ENCODE peak calls at places on chromosome X, in nine cellular contexts. F, L, H, J, O, C, Z, X and S are unnamed samples.
A peak's percentile ranks its signal among the peaks of the same experiment; 100 is the strongest.

GRCh38 chrX:129823115-129823514 is 20.6 kb downstream of the ZDHHC9 start:
- DNase-seq in F (no peak), L (peak; percentile 14), H (no peak), J (no peak), O (peak; percentile 10), C (peak; percentile 12), Z (no peak), X (peak; percentile 61), S (peak; percentile 52)

GRCh38 chrX:119228506-119229290 is 7.4 kb upstream of the PGRMC1 start:
- DNase-seq in F (peak; percentile 68), L (no peak), H (no peak), J (peak; percentile 56), O (peak; percentile 92), C (peak; percentile 50), Z (no peak), X (no peak), S (no peak)

GRCh38 chrX:56228914-56229313 is 3.2 kb upstream of the KLF8 start:
- DNase-seq in F (no peak), L (no peak), H (no peak), J (no peak), O (no peak), C (no peak), Z (no peak), X (no peak), S (no peak)

GRCh38 chrX:28997716-28998115 is 410.5 kb downstream of the IL1RAPL1 start:
- DNase-seq in F (no peak), L (no peak), H (no peak), J (peak; percentile 70), O (peak; percentile 54), C (no peak), Z (no peak), X (no peak), S (no peak)

GRCh38 chrX:136185409-136186022 is 38.2 kb downstream of the FHL1 start:
- DNase-seq in F (no peak), L (no peak), H (no peak), J (no peak), O (peak; percentile 58), C (no peak), Z (no peak), X (no peak), S (no peak)

GRCh38 chrX:134542485-134542884 is 82.5 kb downstream of the HPRT1 start:
- DNase-seq in F (no peak), L (no peak), H (no peak), J (no peak), O (peak; percentile 55), C (peak; percentile 69), Z (no peak), X (no peak), S (no peak)

GRCh38 chrX:20116087-20116574 is 576 bp downstream of the MAP7D2 start:
- DNase-seq in F (no peak), L (peak; percentile 24), H (no peak), J (no peak), O (no peak), C (no peak), Z (no peak), X (no peak), S (no peak)

GRCh38 chrX:57286507-57287251 is at the start of gene FAAH2:
- DNase-seq in F (peak; percentile 75), L (peak; percentile 44), H (no peak), J (no peak), O (no peak), C (peak; percentile 86), Z (peak; percentile 23), X (peak; percentile 82), S (peak; percentile 24)

GRCh38 chrX:136336623-136337022 is 35.9 kb downstream of the ADGRG4 start:
- DNase-seq in F (no peak), L (no peak), H (no peak), J (no peak), O (no peak), C (no peak), Z (no peak), X (no peak), S (no peak)

GRCh38 chrX:48897157-48897620 is 379 bp downstream of the TIMM17B start:
- DNase-seq in F (no peak), L (peak; percentile 83), H (no peak), J (no peak), O (peak; percentile 72), C (peak; percentile 77), Z (no peak), X (peak; percentile 70), S (no peak)

GRCh38 chrX:16188687-16189086 is 21.4 kb downstream of the MAGEB17 start:
- DNase-seq in F (no peak), L (no peak), H (no peak), J (no peak), O (peak; percentile 61), C (peak; percentile 4), Z (no peak), X (no peak), S (no peak)

DNA sequence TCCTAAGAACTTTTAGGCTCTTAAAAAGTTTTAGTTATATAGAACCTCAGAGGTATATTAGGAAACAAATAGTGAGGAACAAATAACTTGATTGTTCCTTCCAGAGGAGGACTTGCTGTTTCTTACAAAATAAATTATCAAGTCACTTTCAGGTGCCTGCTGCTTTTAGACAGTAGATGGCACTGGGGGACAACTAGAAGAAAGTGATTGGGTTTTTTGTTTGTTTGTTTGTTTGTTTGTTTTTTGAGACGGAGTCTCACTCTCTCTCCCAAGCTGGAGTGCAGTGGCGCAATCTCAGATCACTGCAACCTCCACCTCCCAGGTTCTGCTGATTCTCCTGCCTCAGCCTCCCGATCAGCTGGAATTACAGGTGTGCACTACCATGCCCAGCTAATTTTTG is 35.4 kb upstream of the CDKL5 start:
- DNase-seq in F (no peak), L (no peak), H (no peak), J (no peak), O (no peak), C (no peak), Z (no peak), X (no peak), S (no peak)
- TF ChIP-seq CTCF in F (no peak), L (no peak), H (no peak), J (no peak), O (no peak), C (no peak), Z (peak; percentile 31), X (no peak), S (no peak)

GRCh38 chrX:115561605-115562491 is 874 bp downstream of the PLS3 start:
- DNase-seq in F (no peak), L (peak; percentile 33), H (no peak), J (no peak), O (peak; percentile 44), C (peak; percentile 45), Z (no peak), X (no peak), S (peak; percentile 33)

GRCh38 chrX:115564243-115564642 is 3.3 kb downstream of the PLS3 start:
- DNase-seq in F (no peak), L (no peak), H (no peak), J (no peak), O (peak; percentile 68), C (peak; percentile 57), Z (no peak), X (no peak), S (no peak)

GRCh38 chrX:115562492-115562872 is 1.5 kb downstream of the PLS3 start:
- DNase-seq in F (no peak), L (no peak), H (no peak), J (no peak), O (peak; percentile 43), C (peak; percentile 41), Z (no peak), X (no peak), S (no peak)

GRCh38 chrX:115565888-115566287 is 4.9 kb downstream of the PLS3 start:
- DNase-seq in F (no peak), L (no peak), H (no peak), J (no peak), O (no peak), C (no peak), Z (no peak), X (no peak), S (no peak)

DNA sequence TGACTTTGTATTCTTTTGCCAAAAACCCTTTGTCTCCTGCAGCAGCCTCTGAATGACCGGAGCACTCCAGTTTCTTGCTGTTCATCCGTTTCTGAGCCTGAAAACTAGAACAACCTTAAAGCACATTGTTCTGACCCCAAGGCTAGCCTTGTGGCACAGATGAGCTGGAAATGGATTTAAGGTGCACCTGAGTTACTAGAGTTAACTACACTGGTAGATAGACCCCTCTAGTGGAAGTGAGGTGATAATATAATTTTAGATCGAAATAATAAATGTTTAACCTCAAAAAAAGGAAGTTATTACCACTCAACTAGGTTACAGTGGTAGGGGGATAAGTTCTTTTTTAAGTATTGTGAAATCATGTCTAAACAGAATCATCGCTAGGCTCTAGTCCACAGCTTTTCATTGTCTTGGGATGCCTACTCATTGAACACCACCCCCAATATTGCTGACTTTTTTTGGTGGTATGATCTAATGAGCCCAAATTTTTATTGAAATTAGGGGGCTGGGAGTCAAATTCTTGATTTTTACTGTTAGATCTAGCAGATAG is 2.7 kb downstream of the PLS3 start:
- DNase-seq in F (no peak), L (no peak), H (no peak), J (no peak), O (no peak), C (no peak), Z (no peak), X (no peak), S (no peak)
- TF ChIP-seq CTCF in F (no peak), L (no peak), H (no peak), J (peak; percentile 20), O (no peak), C (no peak), Z (no peak), X (no peak), S (no peak)

GRCh38 chrX:50167366-50167765 is 33.4 kb downstream of the AKAP4 start:
- DNase-seq in F (no peak), L (no peak), H (no peak), J (no peak), O (no peak), C (no peak), Z (no peak), X (no peak), S (no peak)

GRCh38 chrX:50169717-50170116 is 31.1 kb downstream of the AKAP4 start:
- DNase-seq in F (no peak), L (no peak), H (no peak), J (no peak), O (no peak), C (no peak), Z (no peak), X (no peak), S (no peak)

GRCh38 chrX:50165727-50166126 is 35.1 kb downstream of the AKAP4 start:
- DNase-seq in F (no peak), L (no peak), H (no peak), J (no peak), O (no peak), C (no peak), Z (no peak), X (no peak), S (no peak)

GRCh38 chrX:50168305-50168704 is 32.5 kb downstream of the AKAP4 start:
- DNase-seq in F (no peak), L (no peak), H (no peak), J (no peak), O (peak; percentile 6), C (no peak), Z (no peak), X (no peak), S (no peak)
- TF ChIP-seq CTCF in F (no peak), L (no peak), H (no peak), J (no peak), O (no peak), C (no peak), Z (no peak), X (no peak), S (no peak)

DNA sequence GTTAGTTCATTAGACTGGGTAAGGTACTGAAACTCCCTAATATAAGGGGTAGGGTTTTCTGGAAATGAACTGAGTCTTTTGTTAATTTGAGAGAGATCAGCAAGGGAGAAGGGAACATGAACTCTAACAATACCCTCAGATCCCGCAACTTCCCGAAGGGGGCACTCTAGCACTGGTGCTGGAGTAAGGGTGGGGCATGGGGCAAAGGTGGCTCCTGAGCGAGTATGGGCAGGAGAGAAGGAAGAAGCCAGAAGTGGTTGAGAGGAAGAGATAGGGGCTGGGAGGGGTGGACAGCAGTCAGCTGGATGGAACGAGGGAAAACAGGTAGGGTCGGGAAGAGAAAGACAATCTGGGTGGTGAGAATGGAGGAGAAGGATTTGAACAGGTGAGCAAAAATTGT is 183.2 kb upstream of the MAGEE2 start:
- DNase-seq in F (no peak), L (peak; percentile 53), H (no peak), J (no peak), O (no peak), C (no peak), Z (no peak), X (no peak), S (no peak)
- TF ChIP-seq CTCF in F (no peak), L (no peak), H (no peak), J (no peak), O (no peak), C (no peak), Z (no peak), X (no peak), S (no peak)